ENCODE peak calls at places on chromosome 2, in seven cellular contexts. One of them, this sample, is unnamed.

GRCh38 chr2:232419245-232420072 is 12.8 kb downstream of the ALPG start:
- DNase-seq in fibroblast of lung: no peak
- DNase-seq in adrenal gland: no peak
- DNase-seq in H9: peak; percentile 64
- DNase-seq in neural progenitor cell: peak; percentile 62
- DNase-seq in CD4-positive, alpha-beta memory T cell: no peak
- DNase-seq in CD8-positive, alpha-beta T cell: no peak
- DNase-seq in this sample: no peak

GRCh38 chr2:62178741-62179271 is 17.1 kb upstream of the B3GNT2 start:
- DNase-seq in fibroblast of lung: no peak
- DNase-seq in adrenal gland: peak; percentile 33
- DNase-seq in H9: no peak
- DNase-seq in neural progenitor cell: no peak
- DNase-seq in CD4-positive, alpha-beta memory T cell: no peak
- DNase-seq in CD8-positive, alpha-beta T cell: no peak
- DNase-seq in this sample: no peak

GRCh38 chr2:38146917-38147307 is 71.0 kb upstream of the CYP1B1 start:
- DNase-seq in fibroblast of lung: peak; percentile 97
- DNase-seq in adrenal gland: peak; percentile 87
- DNase-seq in H9: peak; percentile 78
- DNase-seq in neural progenitor cell: no peak
- DNase-seq in CD4-positive, alpha-beta memory T cell: no peak
- DNase-seq in CD8-positive, alpha-beta T cell: no peak
- DNase-seq in this sample: no peak

GRCh38 chr2:44902767-44903166 is 38.7 kb upstream of the SIX3 start:
- DNase-seq in fibroblast of lung: no peak
- DNase-seq in adrenal gland: no peak
- DNase-seq in H9: no peak
- DNase-seq in neural progenitor cell: no peak
- DNase-seq in CD4-positive, alpha-beta memory T cell: no peak
- DNase-seq in CD8-positive, alpha-beta T cell: no peak
- DNase-seq in this sample: no peak

GRCh38 chr2:210480079-210480478 is 3.5 kb upstream of the LANCL1 start:
- DNase-seq in fibroblast of lung: no peak
- DNase-seq in adrenal gland: no peak
- DNase-seq in H9: no peak
- DNase-seq in neural progenitor cell: no peak
- DNase-seq in CD4-positive, alpha-beta memory T cell: no peak
- DNase-seq in CD8-positive, alpha-beta T cell: no peak
- DNase-seq in this sample: no peak

GRCh38 chr2:31302940-31303563 is 69.1 kb downstream of the EHD3 start:
- DNase-seq in fibroblast of lung: no peak
- DNase-seq in adrenal gland: no peak
- DNase-seq in H9: no peak
- DNase-seq in neural progenitor cell: no peak
- DNase-seq in CD4-positive, alpha-beta memory T cell: no peak
- DNase-seq in CD8-positive, alpha-beta T cell: no peak
- DNase-seq in this sample: peak; percentile 63

GRCh38 chr2:27889774-27890145 is 427 bp downstream of the RBKS start:
- DNase-seq in fibroblast of lung: no peak
- DNase-seq in adrenal gland: peak; percentile 58
- DNase-seq in H9: peak; percentile 29
- DNase-seq in neural progenitor cell: no peak
- DNase-seq in CD4-positive, alpha-beta memory T cell: no peak
- DNase-seq in CD8-positive, alpha-beta T cell: peak; percentile 2
- DNase-seq in this sample: no peak

GRCh38 chr2:27264753-27265535 is 2.1 kb upstream of the SLC30A3 start:
- DNase-seq in fibroblast of lung: peak; percentile 31
- DNase-seq in adrenal gland: peak; percentile 47
- DNase-seq in H9: peak; percentile 89
- DNase-seq in neural progenitor cell: peak; percentile 94
- DNase-seq in CD4-positive, alpha-beta memory T cell: peak; percentile 50
- DNase-seq in CD8-positive, alpha-beta T cell: peak; percentile 34
- DNase-seq in this sample: peak; percentile 66

GRCh38 chr2:215207041-215207440 is 68.6 kb upstream of the ABCA12 start:
- DNase-seq in fibroblast of lung: no peak
- DNase-seq in adrenal gland: no peak
- DNase-seq in H9: no peak
- DNase-seq in neural progenitor cell: no peak
- DNase-seq in CD4-positive, alpha-beta memory T cell: no peak
- DNase-seq in CD8-positive, alpha-beta T cell: no peak
- DNase-seq in this sample: no peak
- H3K9me3 ChIP-seq in fibroblast of lung: no peaks in the 10 kb centered on the region
- H3K9me3 ChIP-seq in adrenal gland: no peaks in the 10 kb centered on the region
- H3K9me3 ChIP-seq in H9: peaks cover 8% of the 10 kb centered on the region
- H3K9me3 ChIP-seq in neural progenitor cell: peaks cover 14% of the 10 kb centered on the region
- H3K9me3 ChIP-seq in CD4-positive, alpha-beta memory T cell: no peaks in the 10 kb centered on the region
- H3K9me3 ChIP-seq in CD8-positive, alpha-beta T cell: no peaks in the 10 kb centered on the region
- H3K9me3 ChIP-seq in this sample: peaks cover 38% of the 10 kb centered on the region

GRCh38 chr2:4715065-4715464 is 977.1 kb upstream of the SOX11 start:
- DNase-seq in fibroblast of lung: no peak
- DNase-seq in adrenal gland: no peak
- DNase-seq in H9: no peak
- DNase-seq in neural progenitor cell: peak; percentile 48
- DNase-seq in CD4-positive, alpha-beta memory T cell: no peak
- DNase-seq in CD8-positive, alpha-beta T cell: no peak
- DNase-seq in this sample: no peak
- H3K9me3 ChIP-seq in fibroblast of lung: no peaks in the 10 kb centered on the region
- H3K9me3 ChIP-seq in adrenal gland: no peaks in the 10 kb centered on the region
- H3K9me3 ChIP-seq in H9: no peaks in the 10 kb centered on the region
- H3K9me3 ChIP-seq in neural progenitor cell: peaks cover 21% of the 10 kb centered on the region
- H3K9me3 ChIP-seq in CD4-positive, alpha-beta memory T cell: no peaks in the 10 kb centered on the region
- H3K9me3 ChIP-seq in CD8-positive, alpha-beta T cell: no peaks in the 10 kb centered on the region
- H3K9me3 ChIP-seq in this sample: peaks cover 53% of the 10 kb centered on the region

DNA sequence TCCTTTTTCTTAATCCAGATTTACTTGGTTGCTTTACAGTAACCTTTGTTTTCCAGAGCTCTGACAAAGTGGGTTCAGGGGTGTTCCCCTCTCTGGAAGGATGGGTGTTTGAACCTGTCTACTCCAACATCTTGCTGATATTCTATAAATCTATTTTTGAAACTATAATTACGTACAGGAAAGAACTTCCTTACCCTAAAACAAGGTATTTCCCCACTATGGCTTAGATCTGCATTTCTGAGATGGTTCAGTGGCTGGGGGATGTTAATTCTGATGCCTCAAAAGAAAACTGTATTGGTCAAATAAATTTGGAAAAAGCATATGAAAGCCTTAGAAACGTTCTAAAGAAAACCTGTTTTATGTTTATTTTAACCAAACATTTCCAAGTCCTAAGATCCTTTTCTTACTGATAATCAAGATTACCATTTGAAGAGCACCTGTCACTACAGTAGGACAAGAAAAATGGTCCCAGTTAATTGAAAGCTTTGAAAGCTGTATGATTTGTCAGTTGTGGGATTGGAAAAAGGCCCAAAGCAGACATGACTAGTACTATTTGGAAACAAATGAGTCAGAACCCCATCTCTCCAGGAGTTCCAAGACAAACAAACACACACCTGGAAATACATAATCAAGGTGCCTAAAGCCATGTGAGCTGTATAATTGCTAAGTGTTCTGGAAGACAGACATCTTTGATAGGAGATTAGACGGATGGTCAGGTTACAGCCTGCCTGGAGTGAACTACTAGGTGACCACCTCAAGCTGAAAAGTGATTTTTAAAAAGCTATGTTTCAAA is 57.5 kb downstream of the KDM3A start:
- DNase-seq in fibroblast of lung: no peak
- DNase-seq in adrenal gland: no peak
- DNase-seq in H9: no peak
- DNase-seq in neural progenitor cell: no peak
- DNase-seq in CD4-positive, alpha-beta memory T cell: no peak
- DNase-seq in CD8-positive, alpha-beta T cell: no peak
- DNase-seq in this sample: no peak
- H3K9me3 ChIP-seq in fibroblast of lung: no peaks in the 10 kb centered on the region
- H3K9me3 ChIP-seq in adrenal gland: no peaks in the 10 kb centered on the region
- H3K9me3 ChIP-seq in H9: peaks cover 17% of the 10 kb centered on the region
- H3K9me3 ChIP-seq in neural progenitor cell: no peaks in the 10 kb centered on the region
- H3K9me3 ChIP-seq in CD4-positive, alpha-beta memory T cell: peaks cover 6% of the 10 kb centered on the region
- H3K9me3 ChIP-seq in CD8-positive, alpha-beta T cell: peaks cover 15% of the 10 kb centered on the region
- H3K9me3 ChIP-seq in this sample: peaks cover 10% of the 10 kb centered on the region

GRCh38 chr2:13654416-13654815 is 937.7 kb downstream of the TRIB2 start:
- DNase-seq in fibroblast of lung: no peak
- DNase-seq in adrenal gland: no peak
- DNase-seq in H9: no peak
- DNase-seq in neural progenitor cell: no peak
- DNase-seq in CD4-positive, alpha-beta memory T cell: no peak
- DNase-seq in CD8-positive, alpha-beta T cell: no peak
- DNase-seq in this sample: no peak
- H3K9me3 ChIP-seq in fibroblast of lung: no peaks in the 10 kb centered on the region
- H3K9me3 ChIP-seq in adrenal gland: no peaks in the 10 kb centered on the region
- H3K9me3 ChIP-seq in H9: peaks cover 14% of the 10 kb centered on the region
- H3K9me3 ChIP-seq in neural progenitor cell: peaks cover 3% of the 10 kb centered on the region
- H3K9me3 ChIP-seq in CD4-positive, alpha-beta memory T cell: no peaks in the 10 kb centered on the region
- H3K9me3 ChIP-seq in CD8-positive, alpha-beta T cell: no peaks in the 10 kb centered on the region
- H3K9me3 ChIP-seq in this sample: peaks cover 14% of the 10 kb centered on the region

GRCh38 chr2:83874712-83875430 is 584.2 kb downstream of the SUCLG1 start:
- DNase-seq in fibroblast of lung: no peak
- DNase-seq in adrenal gland: no peak
- DNase-seq in H9: no peak
- DNase-seq in neural progenitor cell: no peak
- DNase-seq in CD4-positive, alpha-beta memory T cell: no peak
- DNase-seq in CD8-positive, alpha-beta T cell: no peak
- DNase-seq in this sample: no peak
- H3K9me3 ChIP-seq in fibroblast of lung: no peaks in the 10 kb centered on the region
- H3K9me3 ChIP-seq in adrenal gland: no peaks in the 10 kb centered on the region
- H3K9me3 ChIP-seq in H9: peaks cover 14% of the 10 kb centered on the region
- H3K9me3 ChIP-seq in neural progenitor cell: no peaks in the 10 kb centered on the region
- H3K9me3 ChIP-seq in CD4-positive, alpha-beta memory T cell: no peaks in the 10 kb centered on the region
- H3K9me3 ChIP-seq in CD8-positive, alpha-beta T cell: no peaks in the 10 kb centered on the region
- H3K9me3 ChIP-seq in this sample: peaks cover 22% of the 10 kb centered on the region

GRCh38 chr2:94979406-94980375 is 45.8 kb upstream of the MAL start:
- DNase-seq in fibroblast of lung: no peak
- DNase-seq in adrenal gland: no peak
- DNase-seq in H9: no peak
- DNase-seq in neural progenitor cell: no peak
- DNase-seq in CD4-positive, alpha-beta memory T cell: no peak
- DNase-seq in CD8-positive, alpha-beta T cell: no peak
- DNase-seq in this sample: no peak
- H3K9me3 ChIP-seq in fibroblast of lung: no peaks in the 10 kb centered on the region
- H3K9me3 ChIP-seq in adrenal gland: no peaks in the 10 kb centered on the region
- H3K9me3 ChIP-seq in H9: no peaks in the 10 kb centered on the region
- H3K9me3 ChIP-seq in neural progenitor cell: peaks cover 17% of the 10 kb centered on the region
- H3K9me3 ChIP-seq in CD4-positive, alpha-beta memory T cell: no peaks in the 10 kb centered on the region
- H3K9me3 ChIP-seq in CD8-positive, alpha-beta T cell: no peaks in the 10 kb centered on the region
- H3K9me3 ChIP-seq in this sample: no peaks in the 10 kb centered on the region